ENCODE peak calls at places on chromosomes 6 and 20, in five cellular contexts. One of them, this sample, is unnamed.

GRCh38 chr20:36259177-36259835 is 23.0 kb downstream of the AAR2 start:
- DNase-seq in H9: peak
- DNase-seq in LoVo: no peak
- DNase-seq in Calu3: no peak
- DNase-seq in HCEC 1CT: no peak
- DNase-seq in this sample: no peak

GRCh38 chr6:165118736-165119135 is 190.7 kb downstream of the C6orf118 start:
- DNase-seq in H9: no peak
- DNase-seq in HCEC 1CT: no peak
- DNase-seq in LoVo: no peak
- DNase-seq in Calu3: no peak
- DNase-seq in this sample: no peak

GRCh38 chr6:21479140-21479539 is 114.4 kb upstream of the SOX4 start:
- DNase-seq in Calu3: no peak
- DNase-seq in LoVo: no peak
- DNase-seq in HCEC 1CT: no peak
- DNase-seq in H9: no peak
- DNase-seq in this sample: peak

GRCh38 chr6:53107091-53107490 is 41.5 kb downstream of the GCM1 start:
- DNase-seq in H9: no peak
- DNase-seq in Calu3: peak
- DNase-seq in HCEC 1CT: peak
- DNase-seq in LoVo: no peak
- DNase-seq in this sample: peak

GRCh38 chr20:8388707-8389106 is 256.6 kb downstream of the PLCB1 start:
- DNase-seq in LoVo: no peak
- DNase-seq in HCEC 1CT: no peak
- DNase-seq in Calu3: no peak
- DNase-seq in H9: no peak
- DNase-seq in this sample: no peak

GRCh38 chr6:167907837-167908681 is 81.3 kb downstream of the AFDN start:
- DNase-seq in H9: no peak
- DNase-seq in LoVo: peak
- DNase-seq in HCEC 1CT: peak
- DNase-seq in Calu3: peak
- DNase-seq in this sample: peak

GRCh38 chr6:41937881-41938574 is 3.6 kb downstream of the CCND3 start:
- DNase-seq in Calu3: no peak
- DNase-seq in HCEC 1CT: no peak
- DNase-seq in LoVo: no peak
- DNase-seq in H9: no peak
- DNase-seq in this sample: no peak

GRCh38 chr6:168823397-168824020 is 382.5 kb downstream of the SMOC2 start:
- DNase-seq in H9: no peak
- DNase-seq in Calu3: no peak
- DNase-seq in LoVo: no peak
- DNase-seq in HCEC 1CT: no peak
- DNase-seq in this sample: no peak

GRCh38 chr6:89098461-89098860 is 17.9 kb downstream of the PNRC1 start:
- DNase-seq in HCEC 1CT: no peak
- DNase-seq in H9: no peak
- DNase-seq in Calu3: no peak
- DNase-seq in LoVo: no peak
- DNase-seq in this sample: no peak

GRCh38 chr20:56736285-56736857 is 107.3 kb downstream of the TFAP2C start:
- DNase-seq in Calu3: no peak
- DNase-seq in H9: peak
- DNase-seq in LoVo: no peak
- DNase-seq in HCEC 1CT: no peak
- DNase-seq in this sample: no peak

GRCh38 chr6:65818576-65818975 is 111.5 kb upstream of the EYS start:
- DNase-seq in H9: no peak
- DNase-seq in Calu3: no peak
- DNase-seq in HCEC 1CT: no peak
- DNase-seq in LoVo: no peak
- DNase-seq in this sample: no peak

GRCh38 chr6:30554962-30555361 is 1.3 kb downstream of the GNL1 start:
- DNase-seq in HCEC 1CT: no peak
- DNase-seq in LoVo: no peak
- DNase-seq in Calu3: no peak
- DNase-seq in H9: no peak
- DNase-seq in this sample: no peak

GRCh38 chr6:152270301-152270925 is 366.7 kb downstream of the SYNE1 start:
- DNase-seq in H9: no peak
- DNase-seq in LoVo: no peak
- DNase-seq in HCEC 1CT: peak
- DNase-seq in Calu3: no peak
- DNase-seq in this sample: no peak

GRCh38 chr6:105981002-105981887 is 104.9 kb upstream of the PRDM1 start:
- DNase-seq in Calu3: no peak
- DNase-seq in H9: peak
- DNase-seq in LoVo: no peak
- DNase-seq in HCEC 1CT: no peak
- DNase-seq in this sample: no peak

GRCh38 chr20:59082077-59082740 is 39.6 kb upstream of the PRELID3B start:
- DNase-seq in LoVo: no peak
- DNase-seq in HCEC 1CT: peak
- DNase-seq in Calu3: no peak
- DNase-seq in H9: no peak
- DNase-seq in this sample: no peak

GRCh38 chr6:87903299-87903698 is 144.3 kb upstream of the SPACA1 start:
- DNase-seq in HCEC 1CT: no peak
- DNase-seq in H9: no peak
- DNase-seq in Calu3: no peak
- DNase-seq in LoVo: no peak
- DNase-seq in this sample: no peak

GRCh38 chr6:36729169-36729549 is 31.5 kb downstream of the RAB44 start:
- DNase-seq in LoVo: no peak
- DNase-seq in Calu3: no peak
- DNase-seq in HCEC 1CT: no peak
- DNase-seq in H9: no peak
- DNase-seq in this sample: no peak

GRCh38 chr6:77926198-77926752 is 273.4 kb downstream of the MEI4 start:
- DNase-seq in Calu3: no peak
- DNase-seq in H9: no peak
- DNase-seq in LoVo: peak
- DNase-seq in HCEC 1CT: no peak
- DNase-seq in this sample: no peak

GRCh38 chr6:106082735-106083398 is 3.3 kb upstream of the PRDM1 start:
- DNase-seq in LoVo: no peak
- DNase-seq in Calu3: no peak
- DNase-seq in H9: no peak
- DNase-seq in HCEC 1CT: peak
- DNase-seq in this sample: no peak

GRCh38 chr6:33380272-33380981 is 11.2 kb upstream of the KIFC1 start:
- DNase-seq in HCEC 1CT: no peak
- DNase-seq in LoVo: no peak
- DNase-seq in Calu3: no peak
- DNase-seq in H9: no peak
- DNase-seq in this sample: no peak

GRCh38 chr6:132330759-132331158 is 70.5 kb downstream of the MOXD1 start:
- DNase-seq in H9: no peak
- DNase-seq in LoVo: no peak
- DNase-seq in Calu3: no peak
- DNase-seq in HCEC 1CT: no peak
- DNase-seq in this sample: no peak

GRCh38 chr6:42451146-42451594 is 556 bp downstream of the TRERF1 start:
- DNase-seq in LoVo: no peak
- DNase-seq in HCEC 1CT: peak
- DNase-seq in H9: no peak
- DNase-seq in Calu3: no peak
- DNase-seq in this sample: no peak

GRCh38 chr20:54168961-54169862 is 4.6 kb downstream of the CYP24A1 start:
- DNase-seq in Calu3: no peak
- DNase-seq in LoVo: peak
- DNase-seq in HCEC 1CT: no peak
- DNase-seq in H9: no peak
- DNase-seq in this sample: no peak

GRCh38 chr6:42790549-42791181 is 8.8 kb downstream of the BICRAL start:
- DNase-seq in H9: peak
- DNase-seq in LoVo: no peak
- DNase-seq in HCEC 1CT: no peak
- DNase-seq in Calu3: no peak
- DNase-seq in this sample: no peak

GRCh38 chr20:44728835-44729342 is 13.7 kb downstream of the CCN5 start:
- DNase-seq in LoVo: peak
- DNase-seq in Calu3: peak
- DNase-seq in HCEC 1CT: peak
- DNase-seq in H9: peak
- DNase-seq in this sample: peak

GRCh38 chr6:94733066-94733465 is 844.3 kb upstream of the MANEA start:
- DNase-seq in H9: peak
- DNase-seq in HCEC 1CT: no peak
- DNase-seq in Calu3: no peak
- DNase-seq in LoVo: no peak
- DNase-seq in this sample: no peak